ENCODE peak calls at places on chromosomes 12 and 14, in four cellular contexts. Q is MV-4-11, P is GM20000, F is GM04504. E is an unnamed sample.

GRCh38 chr14:71554959-71555612 is 377.1 kb upstream of the RGS6 start:
- DNase-seq in Q (no peak), P (no peak), F (no peak), E (no peak)

GRCh38 chr14:41891624-41892023 is 284.9 kb downstream of the LRFN5 start:
- DNase-seq in Q (no peak), P (no peak), F (no peak), E (no peak)

GRCh38 chr14:70887207-70888150 is 19.8 kb upstream of the PCNX1 start:
- DNase-seq in Q (peak; percentile 96), P (no peak), F (no peak), E (no peak)

GRCh38 chr12:69570545-69571399 is 14.5 kb upstream of the CCT2 start:
- DNase-seq in Q (peak; percentile 41), P (peak; percentile 61), F (no peak), E (no peak)

GRCh38 chr12:2282321-2282720 is 229.5 kb downstream of the CACNA1C start:
- DNase-seq in Q (no peak), P (no peak), F (no peak), E (no peak)

GRCh38 chr12:120413901-120414695 is 23.8 kb upstream of the COX6A1 start:
- DNase-seq in Q (no peak), P (no peak), F (no peak), E (no peak)

GRCh38 chr12:110071504-110071903 is 23.2 kb upstream of the C12orf76 start:
- DNase-seq in Q (no peak), P (no peak), F (no peak), E (no peak)

GRCh38 chr12:29901585-29901984 is 117.8 kb upstream of the TMTC1 start:
- DNase-seq in Q (no peak), P (no peak), F (no peak), E (no peak)

GRCh38 chr14:99718031-99718810 is 34.1 kb downstream of the CYP46A1 start:
- DNase-seq in Q (no peak), P (peak; percentile 71), F (no peak), E (no peak)

GRCh38 chr14:58501214-58501816 is 73.8 kb downstream of the KIAA0586 start:
- DNase-seq in Q (peak; percentile 56), P (peak; percentile 26), F (peak; percentile 28), E (peak; percentile 27)

E was measured in BJ.